ENCODE peak calls at places on chromosomes 12 and 14, in ten cellular contexts. X is NCI-H2107; H is activated naive CD4-positive, alpha-beta T cell; O is A549; B is stimulated activated CD8-positive, alpha-beta memory T cell treated with anti-CD3 and anti-CD28 coated beads, Interleukin-12 subunit alpha, Interleukin-12 subunit beta, amount 100 ng/mL, for 1 hour; K is AG04450; E is caudate nucleus; M is EH; Q is uterus; D is amygdala. A is an unnamed sample.

GRCh38 chr12:33116284-33116683 is 219.7 kb upstream of the PKP2 start:
- DNase-seq in H (no peak), D (no peak), M (no peak), X (no peak), E (no peak), O (no peak), K (no peak), Q (no peak), B (no peak), A (no peak)

GRCh38 chr14:50594577-50595316 is 34.8 kb downstream of the ATL1 start:
- DNase-seq in H (no peak), X (no peak), E (no peak), B (no peak), K (no peak), D (no peak), M (no peak), O (no peak), Q (no peak), A (no peak)

GRCh38 chr14:75359098-75359497 is 68.7 kb upstream of the JDP2 start:
- DNase-seq in Q (no peak), D (no peak), X (no peak), B (no peak), E (no peak), H (no peak), O (no peak), M (no peak), K (no peak), A (no peak)

GRCh38 chr14:90545966-90546751 is 149.3 kb downstream of the CALM1 start:
- DNase-seq in B (no peak), K (no peak), Q (no peak), H (no peak), O (no peak), X (no peak), E (no peak), D (no peak), M (no peak), A (no peak)

GRCh38 chr14:74634964-74635363 is 22.9 kb upstream of the LTBP2 start:
- DNase-seq in X (no peak), O (no peak), M (no peak), D (no peak), E (no peak), H (no peak), Q (no peak), K (no peak), B (no peak), A (no peak)

GRCh38 chr14:59254146-59254910 is 65.9 kb downstream of the DAAM1 start:
- DNase-seq in Q (peak; percentile 66), X (peak; percentile 25), B (no peak), E (no peak), K (peak; percentile 82), O (no peak), H (no peak), M (peak; percentile 98), D (no peak), A (no peak)

GRCh38 chr12:49503674-49504180 is 35.1 kb upstream of the KCNH3 start:
- DNase-seq in X (no peak), K (peak; percentile 15), H (no peak), Q (no peak), D (no peak), B (no peak), M (peak; percentile 66), E (no peak), O (peak; percentile 44), A (no peak)

GRCh38 chr14:47149326-47149725 is 497.7 kb upstream of the RPL10L start:
- DNase-seq in K (no peak), H (no peak), E (no peak), B (no peak), D (no peak), O (no peak), X (no peak), M (no peak), Q (no peak), A (no peak)

GRCh38 chr12:132584472-132584871 is 25.9 kb downstream of the LRCOL1 start:
- DNase-seq in M (no peak), H (no peak), Q (no peak), O (no peak), E (no peak), D (no peak), X (no peak), B (no peak), K (no peak), A (no peak)

GRCh38 chr14:50333010-50333409 is 20.9 kb downstream of the DMAC2L start:
- DNase-seq in D (no peak), O (no peak), M (peak; percentile 87), X (no peak), E (no peak), Q (peak; percentile 92), B (no peak), H (no peak), K (no peak), A (no peak)

GRCh38 chr12:69555461-69555860 is 29.8 kb upstream of the CCT2 start:
- DNase-seq in X (no peak), O (peak; percentile 51), E (no peak), B (no peak), D (no peak), M (peak; percentile 97), Q (no peak), H (no peak), K (peak; percentile 94), A (no peak)

GRCh38 chr14:101227611-101228594 is 324.4 kb upstream of the RTL1 start:
- DNase-seq in B (no peak), M (no peak), Q (no peak), K (no peak), E (no peak), D (no peak), X (no peak), O (no peak), H (no peak), A (no peak)

GRCh38 chr12:13941258-13942249 is 39.8 kb downstream of the GRIN2B start:
- DNase-seq in E (no peak), M (peak; percentile 36), D (no peak), O (peak; percentile 87), H (no peak), X (peak; percentile 34), B (no peak), Q (no peak), K (no peak), A (peak; percentile 7)

GRCh38 chr12:98741615-98742265 is 96.7 kb downstream of the APAF1 start:
- DNase-seq in K (no peak), B (no peak), H (no peak), M (no peak), O (no peak), E (no peak), X (peak; percentile 29), Q (no peak), D (no peak), A (no peak)

GRCh38 chr12:64609543-64610091 is 678 bp upstream of the RASSF3 start:
- DNase-seq in X (no peak), M (peak; percentile 32), D (no peak), B (no peak), O (no peak), H (no peak), E (no peak), K (no peak), Q (no peak), A (no peak)

GRCh38 chr12:33653362-33653761 is 213.7 kb upstream of the SYT10 start:
- DNase-seq in H (no peak), M (no peak), B (no peak), O (no peak), Q (no peak), X (no peak), K (no peak), D (no peak), E (no peak), A (no peak)

GRCh38 chr14:102768223-102769048 is 8.8 kb upstream of the TRAF3 start:
- DNase-seq in B (no peak), E (no peak), H (no peak), O (no peak), M (no peak), K (no peak), Q (no peak), X (no peak), D (no peak), A (no peak)

GRCh38 chr12:125518074-125518473 is 452.8 kb downstream of the AACS start:
- DNase-seq in H (no peak), E (no peak), O (no peak), M (no peak), K (no peak), X (no peak), Q (no peak), B (no peak), D (no peak), A (no peak)

GRCh38 chr12:112524676-112525425 is 106.1 kb downstream of the PTPN11 start:
- DNase-seq in H (no peak), B (no peak), D (no peak), O (peak; percentile 31), M (peak; percentile 30), X (no peak), Q (no peak), K (no peak), E (no peak), A (no peak)

GRCh38 chr12:46266382-46266791 is 2.5 kb downstream of the SLC38A1 start:
- DNase-seq in O (peak; percentile 41), D (no peak), E (no peak), K (no peak), X (no peak), Q (peak; percentile 22), M (peak; percentile 42), H (no peak), B (peak; percentile 25), A (no peak)

GRCh38 chr14:59032821-59033220 is 155.6 kb upstream of the DAAM1 start:
- DNase-seq in H (no peak), X (no peak), O (no peak), B (no peak), M (peak; percentile 52), E (no peak), K (no peak), D (no peak), Q (no peak), A (no peak)

GRCh38 chr14:96167224-96168148 is 37.2 kb upstream of the BDKRB2 start:
- DNase-seq in O (peak; percentile 85), D (no peak), X (no peak), B (no peak), K (peak; percentile 77), E (no peak), Q (no peak), H (no peak), M (peak; percentile 94), A (no peak)

GRCh38 chr12:124906606-124907261 is 7.7 kb downstream of the UBC start:
- DNase-seq in B (peak; percentile 84), X (no peak), H (no peak), E (no peak), D (no peak), K (peak; percentile 76), Q (peak; percentile 95), M (peak; percentile 89), O (peak; percentile 82), A (no peak)

GRCh38 chr12:12404297-12404696 is 47.4 kb downstream of the BORCS5 start:
- DNase-seq in K (no peak), M (no peak), E (no peak), X (no peak), H (no peak), D (no peak), Q (no peak), O (no peak), B (no peak), A (no peak)

GRCh38 chr12:129196927-129197326 is 343.6 kb downstream of the GLT1D1 start:
- DNase-seq in O (no peak), D (no peak), H (no peak), X (no peak), B (no peak), E (no peak), Q (no peak), K (no peak), M (no peak), A (no peak)

GRCh38 chr14:63405715-63406114 is 87.0 kb upstream of the GPHB5 start:
- DNase-seq in M (no peak), Q (no peak), D (no peak), H (no peak), K (no peak), X (no peak), B (no peak), O (no peak), E (no peak), A (no peak)

GRCh38 chr14:89755816-89756215 is 198.7 kb downstream of the EFCAB11 start:
- DNase-seq in B (no peak), M (no peak), X (no peak), O (no peak), D (no peak), Q (no peak), E (no peak), K (no peak), H (no peak), A (no peak)

GRCh38 chr12:51589557-51590176 is 1.4 kb upstream of the SCN8A start:
- DNase-seq in K (no peak), O (no peak), Q (no peak), X (no peak), D (no peak), B (no peak), M (no peak), H (no peak), E (no peak), A (no peak)